ENCODE peak calls at places on chromosome 7, in seven cellular contexts. L is upper lobe of right lung; S is non-pigmented ciliary epithelial cell; Y is stimulated activated CD4-positive, alpha-beta T cell treated with anti-CD3 and anti-CD28 coated beads, Interleukin-4, amount 100 ng/mL, for 1 hour; U is CD8-positive, alpha-beta memory T cell; D is HT1080; O is AG08396. T is an unnamed sample.

GRCh38 chr7:36278767-36279171 is 110.9 kb upstream of the ANLN start:
- DNase-seq in L (no peak), S (no peak), Y (no peak), U (no peak), D (no peak), O (peak; percentile 47), T (no peak)

GRCh38 chr7:25496394-25497103 is 268.3 kb upstream of the NPVF start:
- DNase-seq in L (no peak), S (no peak), Y (no peak), U (no peak), D (no peak), O (no peak), T (no peak)

GRCh38 chr7:106284516-106285050 is at the start of gene NAMPT:
- DNase-seq in L (no peak), S (no peak), Y (no peak), U (peak; percentile 51), D (no peak), O (peak; percentile 22), T (peak; percentile 80)

GRCh38 chr7:12573885-12574284 is 3.4 kb downstream of the SCIN start:
- DNase-seq in L (no peak), S (no peak), Y (no peak), U (no peak), D (no peak), O (no peak), T (no peak)

GRCh38 chr7:140084972-140085371 is 22.2 kb upstream of the PARP12 start:
- DNase-seq in L (no peak), S (no peak), Y (peak; percentile 35), U (no peak), D (no peak), O (no peak), T (peak; percentile 64)

GRCh38 chr7:47937711-47938573 is 10.3 kb downstream of the PKD1L1 start:
- DNase-seq in L (no peak), S (no peak), Y (no peak), U (no peak), D (no peak), O (no peak), T (no peak)

GRCh38 chr7:96430350-96430749 is 108.5 kb upstream of the SLC25A13 start:
- DNase-seq in L (no peak), S (no peak), Y (no peak), U (no peak), D (no peak), O (no peak), T (no peak)

GRCh38 chr7:28102778-28103177 is 77.8 kb downstream of the JAZF1 start:
- DNase-seq in L (no peak), S (no peak), Y (no peak), U (no peak), D (peak; percentile 77), O (peak; percentile 30), T (no peak)

GRCh38 chr7:135650831-135651573 is 11.3 kb upstream of the STMP1 start:
- DNase-seq in L (no peak), S (no peak), Y (no peak), U (no peak), D (peak; percentile 97), O (peak; percentile 25), T (no peak)

GRCh38 chr7:116311816-116312471 is 101.6 kb downstream of the TES start:
- DNase-seq in L (no peak), S (no peak), Y (no peak), U (no peak), D (no peak), O (no peak), T (no peak)

GRCh38 chr7:154423219-154423618 is 371.0 kb downstream of the DPP6 start:
- DNase-seq in L (no peak), S (no peak), Y (no peak), U (no peak), D (no peak), O (no peak), T (no peak)

GRCh38 chr7:148927141-148927540 is 43.0 kb upstream of the EZH2 start:
- DNase-seq in L (no peak), S (no peak), Y (no peak), U (no peak), D (no peak), O (no peak), T (no peak)

GRCh38 chr7:92669616-92670153 is 79.5 kb upstream of the FAM133B start:
- DNase-seq in L (no peak), S (no peak), Y (no peak), U (no peak), D (no peak), O (no peak), T (no peak)

GRCh38 chr7:13989138-13989943 is at the start of gene ETV1:
- DNase-seq in L (peak; percentile 78), S (no peak), Y (no peak), U (no peak), D (peak; percentile 71), O (peak; percentile 61), T (no peak)

GRCh38 chr7:148058092-148058491 is 532.5 kb upstream of the C7orf33 start:
- DNase-seq in L (no peak), S (no peak), Y (no peak), U (no peak), D (no peak), O (no peak), T (no peak)